ENCODE peak calls at places on chromosome 7, in four cellular contexts. D is epithelial cell of esophagus, T is tibial artery, Z is mammary epithelial cell. G is an unnamed sample.

GRCh38 chr7:46972205-46972604 is 609.7 kb downstream of the TNS3 start:
- DNase-seq in D (peak; percentile 73), Z (peak; percentile 67), T (no peak), G (no peak)

GRCh38 chr7:36607206-36607515 is 117.1 kb downstream of the AOAH start:
- DNase-seq in Z (no peak), T (no peak), D (no peak), G (no peak)

GRCh38 chr7:25949672-25950487 is 202.1 kb upstream of the NFE2L3 start:
- DNase-seq in Z (no peak), D (no peak), T (no peak), G (peak; percentile 45)

GRCh38 chr7:121442845-121443244 is 46.7 kb upstream of the FAM3C start:
- DNase-seq in Z (peak; percentile 84), D (peak; percentile 74), T (no peak), G (no peak)

GRCh38 chr7:1458676-1459511 is at the start of gene MICALL2:
- DNase-seq in T (peak; percentile 95), Z (peak; percentile 89), D (peak; percentile 85), G (peak; percentile 59)

GRCh38 chr7:114663502-114663901 is 248.9 kb downstream of the FOXP2 start:
- DNase-seq in D (peak; percentile 43), Z (peak; percentile 3), T (no peak), G (no peak)

GRCh38 chr7:107742678-107743566 is 1.0 kb upstream of the CBLL1 start:
- DNase-seq in Z (no peak), T (peak; percentile 71), D (no peak), G (peak; percentile 54)

GRCh38 chr7:117871778-117872538 is 1.3 kb downstream of the CTTNBP2 start:
- DNase-seq in Z (no peak), D (peak; percentile 5), T (peak; percentile 67), G (peak; percentile 55)

GRCh38 chr7:64266341-64266919 is 38.2 kb downstream of the ZNF679 start:
- DNase-seq in Z (no peak), T (no peak), D (no peak), G (no peak)

GRCh38 chr7:67821116-67821515 is 824.5 kb downstream of the TYW1 start:
- DNase-seq in T (no peak), Z (no peak), D (no peak), G (no peak)

GRCh38 chr7:299169-299568 is 9.2 kb downstream of the FOXL3 start:
- DNase-seq in T (peak; percentile 34), D (no peak), Z (no peak), G (no peak)

GRCh38 chr7:51458693-51459092 is 142.1 kb upstream of the COBL start:
- DNase-seq in D (no peak), Z (no peak), T (no peak), G (no peak)

GRCh38 chr7:110521357-110521756 is 569.6 kb upstream of the LRRN3 start:
- DNase-seq in T (no peak), Z (no peak), D (no peak), G (no peak)

GRCh38 chr7:132485136-132485535 is 91.1 kb downstream of the PLXNA4 start:
- DNase-seq in T (no peak), D (no peak), Z (no peak), G (no peak)

GRCh38 chr7:79293655-79294142 is 159.8 kb downstream of the MAGI2 start:
- DNase-seq in Z (peak; percentile 90), D (peak; percentile 91), T (no peak), G (no peak)

GRCh38 chr7:80498481-80499349 is 13.1 kb downstream of the GNAT3 start:
- DNase-seq in T (no peak), Z (peak; percentile 76), D (peak; percentile 87), G (no peak)

GRCh38 chr7:27239780-27240731 is 2.5 kb upstream of the EVX1 start:
- DNase-seq in Z (no peak), D (no peak), T (no peak), G (no peak)

GRCh38 chr7:97024209-97025129 is at the start of gene DLX5:
- DNase-seq in T (no peak), D (peak; percentile 80), Z (peak; percentile 66), G (peak; percentile 64)

GRCh38 chr7:116139007-116139406 is 71.3 kb upstream of the TES start:
- DNase-seq in T (no peak), Z (peak; percentile 90), D (peak; percentile 81), G (no peak)

GRCh38 chr7:70721500-70721899 is 410.4 kb upstream of the GALNT17 start:
- DNase-seq in D (no peak), T (no peak), Z (no peak), G (no peak)

GRCh38 chr7:26293569-26294308 is 2.1 kb downstream of the SNX10 start:
- DNase-seq in D (no peak), T (no peak), Z (no peak), G (no peak)

GRCh38 chr7:70838292-70838907 is 293.5 kb upstream of the GALNT17 start:
- DNase-seq in T (no peak), Z (no peak), D (no peak), G (no peak)

GRCh38 chr7:82382276-82382675 is 61.3 kb downstream of the CACNA2D1 start:
- DNase-seq in Z (peak; percentile 16), D (peak; percentile 11), T (no peak), G (no peak)

GRCh38 chr7:77866370-77866769 is 67.8 kb downstream of the PHTF2 start:
- DNase-seq in D (no peak), Z (no peak), T (no peak), G (no peak)

GRCh38 chr7:141511370-141512335 is 39.6 kb upstream of the AGK start:
- DNase-seq in Z (no peak), D (peak; percentile 34), T (no peak), G (peak; percentile 52)

GRCh38 chr7:105638942-105639495 is 57.7 kb upstream of the EFCAB10 start:
- DNase-seq in D (peak; percentile 17), Z (no peak), T (no peak), G (peak; percentile 65)

GRCh38 chr7:55018361-55019328 is at the start of gene EGFR:
- DNase-seq in Z (peak; percentile 80), T (peak; percentile 95), D (peak; percentile 84), G (peak; percentile 75)

DNA sequence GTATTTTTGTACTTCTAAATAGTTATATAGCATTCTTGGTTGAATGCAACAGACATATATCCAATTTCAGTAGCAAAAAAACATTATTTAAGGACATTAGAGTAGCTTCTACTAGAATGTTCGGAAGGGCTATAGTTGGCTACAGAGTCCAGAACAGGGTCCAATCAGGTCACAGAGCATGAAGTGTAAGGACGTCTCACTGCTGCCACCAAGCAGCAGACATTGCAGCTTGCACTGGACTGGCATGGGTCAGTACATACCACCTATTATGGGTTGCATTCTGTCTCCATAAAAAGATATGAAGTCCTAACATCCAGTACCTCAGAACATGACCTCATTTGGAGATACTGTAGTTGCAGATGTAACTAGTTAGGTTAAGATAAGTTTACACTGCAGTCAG is 87.3 kb downstream of the LHFPL3 start:
- DNase-seq in T (no peak), Z (no peak), D (no peak), G (no peak)
- TF ChIP-seq CTCF in T (no peak), Z (no peak), D (no peak), G (no peak)

GRCh38 chr7:134315679-134316538 is 821 bp downstream of the SLC35B4 start:
- DNase-seq in T (no peak), D (peak; percentile 15), Z (peak; percentile 22), G (no peak)

GRCh38 chr7:134317434-134317833 is 704 bp upstream of the SLC35B4 start:
- DNase-seq in T (no peak), Z (no peak), D (no peak), G (no peak)

GRCh38 chr7:134313543-134313942 is 3.2 kb downstream of the SLC35B4 start:
- DNase-seq in D (no peak), T (no peak), Z (no peak), G (no peak)

GRCh38 chr7:134318443-134318842 is 1.7 kb upstream of the SLC35B4 start:
- DNase-seq in T (no peak), Z (no peak), D (no peak), G (no peak)

DNA sequence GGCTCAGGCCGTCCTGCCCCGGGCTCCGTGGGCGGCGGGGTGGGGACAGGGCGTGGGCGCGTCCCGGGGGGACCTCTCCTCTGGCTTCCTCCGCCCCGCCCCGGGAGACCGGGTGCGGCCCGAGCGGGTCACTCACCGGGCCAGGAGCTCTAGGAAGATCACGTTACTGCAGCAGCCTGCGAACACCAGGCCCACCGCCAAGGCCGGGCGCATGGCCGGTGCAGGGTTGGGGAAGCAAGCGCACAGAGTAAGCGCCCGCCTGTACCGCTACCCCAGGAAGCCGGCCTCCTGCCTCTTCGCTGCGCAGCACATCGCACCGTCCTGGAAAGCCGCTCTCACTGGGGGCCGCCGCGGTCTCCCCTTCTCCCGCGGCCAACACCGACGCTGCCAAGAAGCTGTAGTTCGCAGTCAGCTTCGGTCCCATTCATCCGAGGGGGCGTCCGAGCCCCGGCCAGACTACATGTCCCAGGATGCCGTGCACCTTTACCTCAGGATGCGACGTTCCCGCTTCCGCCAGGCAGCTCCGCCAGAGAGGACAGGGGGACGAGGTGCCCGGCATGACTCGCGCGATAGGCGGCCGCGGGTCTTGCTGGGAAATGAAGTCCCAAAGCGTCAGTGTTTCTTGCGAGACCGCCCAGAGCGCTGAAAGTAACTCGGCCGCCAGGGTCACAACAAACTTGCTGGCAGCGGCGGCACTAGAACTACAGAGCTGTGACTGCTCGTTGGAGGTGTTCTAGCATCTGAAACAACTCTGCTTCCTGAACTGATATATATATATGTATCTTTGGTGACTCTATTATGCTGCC is at the start of gene SLC35B4:
- DNase-seq in T (peak; percentile 97), Z (peak; percentile 96), D (peak; percentile 98), G (peak; percentile 97)
- TF ChIP-seq CTCF in T (no peak), Z (peak; percentile 7), D (peak; percentile 40), G (peak; percentile 12)

GRCh38 chr7:143369678-143370651 is 7.5 kb upstream of the FAM131B start:
- DNase-seq in D (no peak), Z (no peak), T (no peak), G (no peak)

GRCh38 chr7:143373255-143373794 is 7.8 kb upstream of the ZYX start:
- DNase-seq in T (no peak), Z (no peak), D (no peak), G (no peak)

GRCh38 chr7:143374556-143374955 is 6.6 kb upstream of the ZYX start:
- DNase-seq in Z (no peak), T (no peak), D (no peak), G (no peak)

GRCh38 chr7:143375298-143376034 is 5.7 kb upstream of the ZYX start:
- DNase-seq in T (no peak), D (no peak), Z (no peak), G (no peak)

DNA sequence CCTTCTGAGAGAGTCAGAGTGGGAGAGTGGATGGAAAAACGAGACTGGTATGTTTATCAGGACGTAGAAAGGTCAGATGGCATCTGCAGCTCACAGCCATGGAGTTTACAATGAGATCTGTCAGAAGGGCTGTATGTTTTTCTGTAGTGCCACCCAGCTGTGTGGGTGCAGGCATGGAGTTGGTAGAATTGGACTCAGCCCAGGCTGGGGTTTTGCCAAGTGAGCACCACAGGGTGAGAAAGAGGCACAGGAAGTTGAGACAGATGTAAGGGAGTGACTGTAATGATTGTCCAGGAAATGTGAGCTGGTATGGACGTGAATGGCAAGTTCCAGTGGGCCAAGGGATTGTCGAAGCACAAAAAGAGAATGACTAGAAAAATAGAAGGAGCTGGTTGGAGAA is 9.1 kb upstream of the ZYX start:
- DNase-seq in D (peak; percentile 92), T (peak; percentile 79), Z (peak; percentile 86), G (no peak)
- TF ChIP-seq CTCF in D (peak; percentile 49), T (no peak), Z (peak; percentile 20), G (no peak)

GRCh38 chr7:99949645-99950228 is 20.3 kb upstream of the GJC3 start:
- DNase-seq in D (peak; percentile 14), Z (no peak), T (no peak), G (no peak)
- TF ChIP-seq CTCF in D (peak; percentile 36), Z (peak; percentile 35), T (no peak), G (no peak)

G was measured in glutamatergic neuron.